ENCODE peak calls at places on chromosomes 4 and X, in ten cellular contexts. One of them, this sample, is unnamed.
A peak's percentile ranks its signal among the peaks of the same experiment; 100 is the strongest.

GRCh38 chr4:7828011-7828720 is 111.5 kb downstream of the AFAP1 start:
- DNase-seq in bronchial epithelial cell: peak; percentile 98
- DNase-seq in NB4: peak; percentile 97
- DNase-seq in cardiac muscle cell: no peak
- DNase-seq in choroid plexus epithelial cell: peak; percentile 100
- DNase-seq in fibroblast of lung: peak; percentile 100
- DNase-seq in PC-3: peak; percentile 85
- DNase-seq in coronary artery: peak; percentile 81
- DNase-seq in pancreas: peak; percentile 52
- DNase-seq in astrocyte: peak; percentile 100
- DNase-seq in this sample: no peak

GRCh38 chr4:23084559-23085248 is 392.0 kb downstream of the GBA3 start:
- DNase-seq in NB4: peak; percentile 7
- DNase-seq in coronary artery: no peak
- DNase-seq in cardiac muscle cell: no peak
- DNase-seq in bronchial epithelial cell: peak; percentile 33
- DNase-seq in fibroblast of lung: peak; percentile 56
- DNase-seq in pancreas: no peak
- DNase-seq in astrocyte: peak; percentile 42
- DNase-seq in PC-3: peak; percentile 67
- DNase-seq in choroid plexus epithelial cell: no peak
- DNase-seq in this sample: no peak

GRCh38 chr4:118773082-118773792 is 62.7 kb downstream of the SEC24D start:
- DNase-seq in cardiac muscle cell: no peak
- DNase-seq in NB4: no peak
- DNase-seq in PC-3: no peak
- DNase-seq in pancreas: no peak
- DNase-seq in fibroblast of lung: peak; percentile 47
- DNase-seq in coronary artery: no peak
- DNase-seq in choroid plexus epithelial cell: no peak
- DNase-seq in bronchial epithelial cell: no peak
- DNase-seq in astrocyte: peak; percentile 25
- DNase-seq in this sample: no peak

GRCh38 chrX:154398668-154399526 is 720 bp downstream of the RPL10 start:
- DNase-seq in choroid plexus epithelial cell: peak; percentile 87
- DNase-seq in fibroblast of lung: peak; percentile 66
- DNase-seq in pancreas: peak; percentile 78
- DNase-seq in coronary artery: peak; percentile 86
- DNase-seq in PC-3: peak; percentile 72
- DNase-seq in bronchial epithelial cell: no peak
- DNase-seq in cardiac muscle cell: peak; percentile 74
- DNase-seq in astrocyte: peak; percentile 40
- DNase-seq in NB4: peak; percentile 90
- DNase-seq in this sample: no peak

GRCh38 chr4:29970626-29971025 is 749.5 kb upstream of the PCDH7 start:
- DNase-seq in fibroblast of lung: peak; percentile 1
- DNase-seq in NB4: peak; percentile 36
- DNase-seq in astrocyte: no peak
- DNase-seq in pancreas: no peak
- DNase-seq in cardiac muscle cell: peak; percentile 41
- DNase-seq in PC-3: peak; percentile 50
- DNase-seq in bronchial epithelial cell: peak; percentile 41
- DNase-seq in coronary artery: no peak
- DNase-seq in choroid plexus epithelial cell: no peak
- DNase-seq in this sample: peak; percentile 6

GRCh38 chr4:127698789-127699200 is 31.4 kb upstream of the SLC25A31 start:
- DNase-seq in NB4: peak; percentile 70
- DNase-seq in pancreas: no peak
- DNase-seq in bronchial epithelial cell: peak; percentile 97
- DNase-seq in astrocyte: peak; percentile 94
- DNase-seq in choroid plexus epithelial cell: peak; percentile 97
- DNase-seq in fibroblast of lung: peak; percentile 94
- DNase-seq in PC-3: peak; percentile 87
- DNase-seq in cardiac muscle cell: no peak
- DNase-seq in coronary artery: no peak
- DNase-seq in this sample: peak; percentile 75

GRCh38 chrX:133307094-133307493 is 88.9 kb upstream of the TFDP3 start:
- DNase-seq in pancreas: no peak
- DNase-seq in PC-3: no peak
- DNase-seq in choroid plexus epithelial cell: no peak
- DNase-seq in bronchial epithelial cell: no peak
- DNase-seq in astrocyte: no peak
- DNase-seq in coronary artery: no peak
- DNase-seq in fibroblast of lung: no peak
- DNase-seq in cardiac muscle cell: no peak
- DNase-seq in NB4: no peak
- DNase-seq in this sample: no peak

GRCh38 chr4:108637856-108638255 is 12.5 kb upstream of the OSTC start:
- DNase-seq in NB4: no peak
- DNase-seq in choroid plexus epithelial cell: peak; percentile 42
- DNase-seq in pancreas: no peak
- DNase-seq in fibroblast of lung: no peak
- DNase-seq in cardiac muscle cell: no peak
- DNase-seq in PC-3: no peak
- DNase-seq in bronchial epithelial cell: no peak
- DNase-seq in astrocyte: no peak
- DNase-seq in coronary artery: no peak
- DNase-seq in this sample: no peak

GRCh38 chrX:124217289-124218251 is 114.9 kb upstream of the TEX13D start:
- DNase-seq in cardiac muscle cell: no peak
- DNase-seq in fibroblast of lung: peak; percentile 67
- DNase-seq in choroid plexus epithelial cell: no peak
- DNase-seq in PC-3: peak; percentile 80
- DNase-seq in pancreas: no peak
- DNase-seq in astrocyte: peak; percentile 61
- DNase-seq in NB4: peak; percentile 89
- DNase-seq in bronchial epithelial cell: peak; percentile 53
- DNase-seq in coronary artery: no peak
- DNase-seq in this sample: no peak

GRCh38 chrX:69357293-69357692 is 146.8 kb upstream of the NALF2 start:
- DNase-seq in astrocyte: no peak
- DNase-seq in fibroblast of lung: no peak
- DNase-seq in bronchial epithelial cell: peak; percentile 5
- DNase-seq in cardiac muscle cell: no peak
- DNase-seq in PC-3: no peak
- DNase-seq in NB4: no peak
- DNase-seq in choroid plexus epithelial cell: no peak
- DNase-seq in pancreas: no peak
- DNase-seq in coronary artery: no peak
- DNase-seq in this sample: no peak

GRCh38 chr4:966266-967112 is 6.9 kb downstream of the DGKQ start:
- DNase-seq in choroid plexus epithelial cell: no peak
- DNase-seq in bronchial epithelial cell: no peak
- DNase-seq in NB4: no peak
- DNase-seq in fibroblast of lung: no peak
- DNase-seq in PC-3: no peak
- DNase-seq in cardiac muscle cell: no peak
- DNase-seq in astrocyte: no peak
- DNase-seq in pancreas: no peak
- DNase-seq in coronary artery: no peak
- DNase-seq in this sample: no peak

GRCh38 chr4:3302164-3302785 is 9.5 kb downstream of the RGS12 start:
- DNase-seq in NB4: peak; percentile 67
- DNase-seq in PC-3: no peak
- DNase-seq in coronary artery: peak; percentile 64
- DNase-seq in fibroblast of lung: peak; percentile 64
- DNase-seq in choroid plexus epithelial cell: no peak
- DNase-seq in pancreas: no peak
- DNase-seq in astrocyte: peak; percentile 51
- DNase-seq in cardiac muscle cell: no peak
- DNase-seq in bronchial epithelial cell: no peak
- DNase-seq in this sample: no peak

GRCh38 chr4:161555689-161556660 is 607.8 kb downstream of the FSTL5 start:
- DNase-seq in NB4: no peak
- DNase-seq in fibroblast of lung: peak; percentile 78
- DNase-seq in coronary artery: no peak
- DNase-seq in PC-3: peak; percentile 32
- DNase-seq in bronchial epithelial cell: peak; percentile 69
- DNase-seq in astrocyte: peak; percentile 76
- DNase-seq in choroid plexus epithelial cell: peak; percentile 81
- DNase-seq in pancreas: no peak
- DNase-seq in cardiac muscle cell: no peak
- DNase-seq in this sample: peak; percentile 58

GRCh38 chrX:43333543-43333942 is 322.6 kb upstream of the MAOA start:
- DNase-seq in bronchial epithelial cell: peak; percentile 18
- DNase-seq in astrocyte: no peak
- DNase-seq in pancreas: no peak
- DNase-seq in PC-3: no peak
- DNase-seq in NB4: peak; percentile 0
- DNase-seq in choroid plexus epithelial cell: peak; percentile 6
- DNase-seq in coronary artery: no peak
- DNase-seq in cardiac muscle cell: no peak
- DNase-seq in fibroblast of lung: no peak
- DNase-seq in this sample: no peak
- TF ChIP-seq CTCF in bronchial epithelial cell: peak; percentile 11
- TF ChIP-seq CTCF in astrocyte: no peak
- TF ChIP-seq CTCF in pancreas: no peak
- TF ChIP-seq CTCF in PC-3: peak; percentile 35
- TF ChIP-seq CTCF in NB4: no peak
- TF ChIP-seq CTCF in choroid plexus epithelial cell: no peak
- TF ChIP-seq CTCF in coronary artery: no peak
- TF ChIP-seq CTCF in cardiac muscle cell: no peak
- TF ChIP-seq CTCF in fibroblast of lung: no peak
- TF ChIP-seq CTCF in this sample: no peak

GRCh38 chrX:642436-643210 is 12.0 kb downstream of the SHOX start:
- DNase-seq in choroid plexus epithelial cell: no peak
- DNase-seq in astrocyte: no peak
- DNase-seq in bronchial epithelial cell: no peak
- DNase-seq in fibroblast of lung: no peak
- DNase-seq in NB4: no peak
- DNase-seq in pancreas: no peak
- DNase-seq in PC-3: no peak
- DNase-seq in cardiac muscle cell: no peak
- DNase-seq in coronary artery: peak; percentile 66
- DNase-seq in this sample: no peak
- H3K4me3 ChIP-seq in choroid plexus epithelial cell: no peak overlapping the region
- H3K4me3 ChIP-seq in astrocyte: no peak overlapping the region
- H3K4me3 ChIP-seq in bronchial epithelial cell: no peak overlapping the region
- H3K4me3 ChIP-seq in fibroblast of lung: no peak overlapping the region
- H3K4me3 ChIP-seq in NB4: no peak overlapping the region
- H3K4me3 ChIP-seq in pancreas: no peak overlapping the region
- H3K4me3 ChIP-seq in PC-3: no peak overlapping the region
- H3K4me3 ChIP-seq in cardiac muscle cell: no peak overlapping the region
- H3K4me3 ChIP-seq in coronary artery: no peak overlapping the region
- H3K4me3 ChIP-seq in this sample: no peak overlapping the region

GRCh38 chr4:21192367-21192766 is 492.1 kb downstream of the PACRGL start:
- DNase-seq in bronchial epithelial cell: no peak
- DNase-seq in NB4: no peak
- DNase-seq in pancreas: no peak
- DNase-seq in fibroblast of lung: no peak
- DNase-seq in coronary artery: no peak
- DNase-seq in choroid plexus epithelial cell: no peak
- DNase-seq in astrocyte: no peak
- DNase-seq in PC-3: no peak
- DNase-seq in cardiac muscle cell: no peak
- DNase-seq in this sample: no peak
- TF ChIP-seq CTCF in bronchial epithelial cell: no peak
- TF ChIP-seq CTCF in NB4: no peak
- TF ChIP-seq CTCF in pancreas: no peak
- TF ChIP-seq CTCF in fibroblast of lung: no peak
- TF ChIP-seq CTCF in coronary artery: no peak
- TF ChIP-seq CTCF in choroid plexus epithelial cell: no peak
- TF ChIP-seq CTCF in astrocyte: no peak
- TF ChIP-seq CTCF in PC-3: peak; percentile 21
- TF ChIP-seq CTCF in cardiac muscle cell: no peak
- TF ChIP-seq CTCF in this sample: peak; percentile 7

DNA sequence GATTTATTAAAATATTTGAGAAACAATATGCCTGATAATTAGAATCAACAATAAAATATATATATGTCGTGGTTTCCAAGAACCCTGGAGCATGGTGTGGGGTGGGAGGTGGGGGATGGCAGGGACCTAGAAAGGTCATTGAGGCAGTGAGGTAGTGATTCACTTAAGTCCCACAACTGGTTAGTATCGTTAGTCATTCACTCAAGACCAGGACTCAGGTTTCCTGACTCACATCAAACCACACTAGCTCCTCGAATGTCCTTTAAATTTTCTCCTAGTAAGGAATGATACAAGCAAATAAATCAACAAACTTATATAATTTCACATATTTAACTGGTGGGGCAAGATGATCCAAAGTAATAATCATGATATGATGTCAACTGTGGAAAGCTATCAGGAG is 158.8 kb upstream of the AADAT start:
- DNase-seq in fibroblast of lung: peak; percentile 30
- DNase-seq in bronchial epithelial cell: peak; percentile 90
- DNase-seq in pancreas: no peak
- DNase-seq in astrocyte: peak; percentile 20
- DNase-seq in NB4: no peak
- DNase-seq in PC-3: peak; percentile 60
- DNase-seq in cardiac muscle cell: no peak
- DNase-seq in choroid plexus epithelial cell: peak; percentile 38
- DNase-seq in coronary artery: no peak
- DNase-seq in this sample: no peak
- H3K4me3 ChIP-seq in fibroblast of lung: no peak overlapping the region
- H3K4me3 ChIP-seq in bronchial epithelial cell: no peak overlapping the region
- H3K4me3 ChIP-seq in pancreas: no peak overlapping the region
- H3K4me3 ChIP-seq in astrocyte: no peak overlapping the region
- H3K4me3 ChIP-seq in NB4: no peak overlapping the region
- H3K4me3 ChIP-seq in PC-3: no peak overlapping the region
- H3K4me3 ChIP-seq in cardiac muscle cell: no peak overlapping the region
- H3K4me3 ChIP-seq in choroid plexus epithelial cell: no peak overlapping the region
- H3K4me3 ChIP-seq in coronary artery: no peak overlapping the region
- H3K4me3 ChIP-seq in this sample: no peak overlapping the region